ENCODE peak calls at places on chromosomes 5 and 9, in five cellular contexts. One of them, this sample, is unnamed.

GRCh38 chr9:82987790-82988189 is 75.2 kb downstream of the RASEF start:
- DNase-seq in kidney: no peak
- DNase-seq in cardiac muscle cell: no peak
- DNase-seq in astrocyte of the spinal cord: no peak
- DNase-seq in cardiac fibroblast: no peak
- DNase-seq in this sample: no peak

GRCh38 chr9:98168952-98169488 is 23.4 kb downstream of the CORO2A start:
- DNase-seq in kidney: no peak
- DNase-seq in cardiac muscle cell: no peak
- DNase-seq in astrocyte of the spinal cord: peak
- DNase-seq in cardiac fibroblast: peak
- DNase-seq in this sample: peak

GRCh38 chr5:78677777-78678668 is 29.5 kb upstream of the LHFPL2 start:
- DNase-seq in kidney: peak
- DNase-seq in cardiac muscle cell: no peak
- DNase-seq in astrocyte of the spinal cord: peak
- DNase-seq in cardiac fibroblast: peak
- DNase-seq in this sample: peak

GRCh38 chr5:111063709-111064322 is 7.7 kb upstream of the TSLP start:
- DNase-seq in kidney: no peak
- DNase-seq in cardiac muscle cell: no peak
- DNase-seq in astrocyte of the spinal cord: no peak
- DNase-seq in cardiac fibroblast: peak
- DNase-seq in this sample: no peak

GRCh38 chr9:107425110-107426025 is 64.2 kb downstream of the KLF4 start:
- DNase-seq in kidney: peak
- DNase-seq in cardiac muscle cell: peak
- DNase-seq in astrocyte of the spinal cord: peak
- DNase-seq in cardiac fibroblast: peak
- DNase-seq in this sample: peak

GRCh38 chr5:43469671-43470396 is 13.8 kb downstream of the TMEM267 start:
- DNase-seq in kidney: no peak
- DNase-seq in cardiac muscle cell: no peak
- DNase-seq in astrocyte of the spinal cord: no peak
- DNase-seq in cardiac fibroblast: no peak
- DNase-seq in this sample: no peak

GRCh38 chr9:126287467-126287866 is 39.2 kb upstream of the MVB12B start:
- DNase-seq in kidney: no peak
- DNase-seq in cardiac muscle cell: no peak
- DNase-seq in astrocyte of the spinal cord: no peak
- DNase-seq in cardiac fibroblast: no peak
- DNase-seq in this sample: no peak

GRCh38 chr5:177442066-177442836 is 4.4 kb upstream of the PRR7 start:
- DNase-seq in kidney: no peak
- DNase-seq in cardiac muscle cell: no peak
- DNase-seq in astrocyte of the spinal cord: no peak
- DNase-seq in cardiac fibroblast: no peak
- DNase-seq in this sample: no peak

GRCh38 chr5:14118551-14119320 is 24.4 kb upstream of the TRIO start:
- DNase-seq in kidney: no peak
- DNase-seq in cardiac muscle cell: peak
- DNase-seq in astrocyte of the spinal cord: no peak
- DNase-seq in cardiac fibroblast: no peak
- DNase-seq in this sample: no peak

GRCh38 chr9:131566158-131566557 is 20.8 kb downstream of the PRRT1B start:
- DNase-seq in kidney: no peak
- DNase-seq in cardiac muscle cell: no peak
- DNase-seq in astrocyte of the spinal cord: no peak
- DNase-seq in cardiac fibroblast: no peak
- DNase-seq in this sample: no peak

GRCh38 chr5:169107316-169107715 is 193.6 kb downstream of the SLIT3 start:
- DNase-seq in kidney: peak
- DNase-seq in cardiac muscle cell: no peak
- DNase-seq in astrocyte of the spinal cord: peak
- DNase-seq in cardiac fibroblast: no peak
- DNase-seq in this sample: peak

GRCh38 chr9:111743275-111743674 is 51.5 kb downstream of the SHOC1 start:
- DNase-seq in kidney: no peak
- DNase-seq in cardiac muscle cell: no peak
- DNase-seq in astrocyte of the spinal cord: peak
- DNase-seq in cardiac fibroblast: peak
- DNase-seq in this sample: peak

GRCh38 chr5:115977988-115978387 is 15.7 kb downstream of the LVRN start:
- DNase-seq in kidney: no peak
- DNase-seq in cardiac muscle cell: no peak
- DNase-seq in astrocyte of the spinal cord: peak
- DNase-seq in cardiac fibroblast: peak
- DNase-seq in this sample: peak

DNA sequence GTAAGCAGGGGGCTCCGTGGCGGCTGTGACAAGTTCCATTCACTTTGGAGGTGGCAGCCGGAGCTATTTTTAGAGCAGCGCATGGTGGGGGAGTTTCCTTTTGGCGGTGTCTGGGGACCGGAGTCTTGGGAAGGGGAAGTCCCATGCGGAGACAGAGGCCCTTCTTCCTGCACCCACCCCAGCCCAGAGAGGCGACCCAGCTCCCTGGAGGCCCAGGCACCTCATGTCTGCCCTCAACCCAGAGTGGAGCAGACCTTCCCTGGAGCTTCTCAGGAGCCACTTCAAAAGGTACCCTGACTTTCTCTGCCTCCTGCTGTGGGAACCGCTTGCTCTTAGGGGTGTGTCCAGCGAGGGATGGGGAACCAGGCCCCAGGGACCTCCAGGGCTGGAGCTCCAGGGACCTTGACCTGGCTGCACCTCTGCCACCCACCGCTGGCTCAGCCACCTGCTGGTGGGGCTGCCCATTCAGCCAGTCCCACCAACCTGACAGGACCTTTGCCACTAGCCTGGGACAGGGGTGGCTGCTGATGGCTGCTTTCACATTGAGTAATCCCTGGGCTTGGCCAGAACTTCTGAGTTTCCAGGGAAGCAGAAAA is 34.1 kb downstream of the NEK6 start:
- DNase-seq in kidney: no peak
- DNase-seq in cardiac muscle cell: peak
- DNase-seq in astrocyte of the spinal cord: no peak
- DNase-seq in cardiac fibroblast: no peak
- DNase-seq in this sample: no peak
- TF ChIP-seq CTCF in kidney: no peak
- TF ChIP-seq CTCF in cardiac muscle cell: no peak
- TF ChIP-seq CTCF in astrocyte of the spinal cord: peak
- TF ChIP-seq CTCF in cardiac fibroblast: no peak
- TF ChIP-seq CTCF in this sample: no peak

DNA sequence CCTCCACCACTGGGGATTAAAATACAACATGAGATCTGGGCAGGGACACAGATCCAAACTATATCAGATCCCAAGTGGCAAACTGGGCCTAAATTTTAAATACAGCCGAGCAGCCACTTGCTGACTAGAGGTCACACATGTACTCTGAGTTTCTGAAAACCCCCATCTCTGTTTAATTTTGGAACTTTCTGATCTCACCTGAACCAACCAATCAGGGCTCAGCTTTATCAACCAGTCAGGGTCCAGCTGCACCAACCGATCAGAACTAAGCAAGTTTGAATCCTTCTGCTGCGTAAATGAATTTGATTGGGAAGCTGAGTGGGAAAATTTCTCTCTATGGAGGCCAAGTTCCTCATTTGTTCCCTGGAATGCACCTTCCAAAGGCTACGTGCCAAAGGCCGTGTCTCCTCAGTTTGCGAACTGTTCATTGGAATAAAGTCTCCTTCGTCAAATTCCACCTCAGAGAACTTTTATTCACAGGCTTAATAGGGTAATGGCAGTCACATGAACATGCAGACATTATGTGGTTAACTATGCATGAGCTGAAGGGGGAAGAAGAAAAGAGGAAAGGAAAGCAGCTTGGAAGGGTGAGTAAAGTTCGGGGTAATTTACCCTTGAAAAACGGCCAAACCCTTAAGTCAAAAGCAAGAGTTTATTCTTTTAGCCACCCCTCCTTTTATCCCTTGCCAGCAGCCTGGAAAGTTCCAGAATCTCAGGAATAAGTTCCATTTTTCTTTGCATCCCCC is 3.7 kb downstream of the CD180 start:
- DNase-seq in kidney: no peak
- DNase-seq in cardiac muscle cell: no peak
- DNase-seq in astrocyte of the spinal cord: no peak
- DNase-seq in cardiac fibroblast: no peak
- DNase-seq in this sample: no peak
- H3K4me3 ChIP-seq in kidney: no peak
- H3K4me3 ChIP-seq in cardiac muscle cell: no peak
- H3K4me3 ChIP-seq in astrocyte of the spinal cord: no peak
- H3K4me3 ChIP-seq in cardiac fibroblast: no peak
- H3K4me3 ChIP-seq in this sample: no peak

GRCh38 chr9:136456257-136456656 is 16.6 kb upstream of the INPP5E start:
- DNase-seq in kidney: no peak
- DNase-seq in cardiac muscle cell: no peak
- DNase-seq in astrocyte of the spinal cord: no peak
- DNase-seq in cardiac fibroblast: no peak
- DNase-seq in this sample: no peak
- TF ChIP-seq CTCF in kidney: no peak
- TF ChIP-seq CTCF in cardiac muscle cell: no peak
- TF ChIP-seq CTCF in astrocyte of the spinal cord: no peak
- TF ChIP-seq CTCF in cardiac fibroblast: no peak
- TF ChIP-seq CTCF in this sample: no peak

GRCh38 chr9:95735701-95736100 is 139.8 kb upstream of the ERCC6L2 start:
- DNase-seq in kidney: no peak
- DNase-seq in cardiac muscle cell: no peak
- DNase-seq in astrocyte of the spinal cord: no peak
- DNase-seq in cardiac fibroblast: no peak
- DNase-seq in this sample: no peak

GRCh38 chr9:95731876-95732275 is 143.6 kb upstream of the ERCC6L2 start:
- DNase-seq in kidney: no peak
- DNase-seq in cardiac muscle cell: no peak
- DNase-seq in astrocyte of the spinal cord: no peak
- DNase-seq in cardiac fibroblast: no peak
- DNase-seq in this sample: no peak

GRCh38 chr9:95732803-95733686 is 142.4 kb upstream of the ERCC6L2 start:
- DNase-seq in kidney: no peak
- DNase-seq in cardiac muscle cell: no peak
- DNase-seq in astrocyte of the spinal cord: no peak
- DNase-seq in cardiac fibroblast: no peak
- DNase-seq in this sample: no peak

GRCh38 chr9:95736370-95736769 is 139.1 kb upstream of the ERCC6L2 start:
- DNase-seq in kidney: no peak
- DNase-seq in cardiac muscle cell: no peak
- DNase-seq in astrocyte of the spinal cord: no peak
- DNase-seq in cardiac fibroblast: no peak
- DNase-seq in this sample: no peak

DNA sequence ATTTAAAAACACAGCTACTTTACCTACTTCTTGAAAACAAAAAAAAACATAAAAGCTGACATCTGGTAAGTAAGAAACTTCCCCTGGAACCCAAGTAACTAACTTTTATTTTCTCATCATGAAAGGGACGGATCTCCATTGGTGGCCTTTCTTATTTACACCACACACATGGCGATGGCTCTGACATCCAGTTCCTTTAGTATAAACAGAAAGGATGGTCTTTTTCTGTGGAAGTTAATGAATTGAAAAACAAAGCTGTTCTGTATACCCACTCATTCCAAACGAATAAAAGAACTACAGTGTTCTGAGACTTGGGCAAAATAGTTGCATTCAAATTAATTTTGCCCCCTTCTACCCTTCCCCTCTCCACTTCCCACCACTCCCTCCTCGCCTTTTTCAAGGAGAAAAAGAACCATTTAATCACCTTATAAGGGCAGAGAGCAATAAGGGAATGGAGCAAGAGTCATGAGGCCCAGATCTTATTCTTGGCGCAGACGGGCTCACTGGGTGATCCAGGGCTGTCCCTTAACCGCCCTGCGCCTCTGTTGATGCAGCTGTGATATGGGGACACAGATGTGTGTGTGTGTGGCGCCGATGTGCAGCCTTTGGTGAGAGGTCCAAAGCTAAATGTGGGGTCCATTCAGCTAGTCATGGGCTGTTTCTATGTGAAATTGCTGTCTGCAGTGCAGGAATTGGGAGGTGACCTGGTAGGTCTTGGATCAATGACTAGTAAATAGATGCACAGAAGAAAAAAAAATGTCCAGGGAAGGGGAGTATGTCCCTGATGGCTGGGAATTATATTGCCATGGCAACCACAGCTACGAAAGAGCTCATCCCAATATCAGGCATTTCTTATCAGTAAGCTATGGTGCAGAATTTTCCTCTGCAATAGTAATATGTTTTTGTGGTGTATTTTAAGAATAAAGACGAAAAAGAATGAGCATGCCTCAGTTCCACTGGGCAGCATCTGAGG is 141.5 kb upstream of the ERCC6L2 start:
- DNase-seq in kidney: no peak
- DNase-seq in cardiac muscle cell: no peak
- DNase-seq in astrocyte of the spinal cord: no peak
- DNase-seq in cardiac fibroblast: no peak
- DNase-seq in this sample: no peak
- H3K4me3 ChIP-seq in kidney: no peak
- H3K4me3 ChIP-seq in cardiac muscle cell: no peak
- H3K4me3 ChIP-seq in astrocyte of the spinal cord: no peak
- H3K4me3 ChIP-seq in cardiac fibroblast: no peak
- H3K4me3 ChIP-seq in this sample: no peak

GRCh38 chr9:123399803-123400378 is 43.9 kb downstream of the CRB2 start:
- DNase-seq in kidney: no peak
- DNase-seq in cardiac muscle cell: no peak
- DNase-seq in astrocyte of the spinal cord: no peak
- DNase-seq in cardiac fibroblast: peak
- DNase-seq in this sample: no peak
- TF ChIP-seq CTCF in kidney: peak
- TF ChIP-seq CTCF in cardiac muscle cell: peak
- TF ChIP-seq CTCF in astrocyte of the spinal cord: peak
- TF ChIP-seq CTCF in cardiac fibroblast: peak
- TF ChIP-seq CTCF in this sample: peak